ENCODE peak calls at places on chromosomes 3 and 15, in six cellular contexts. M, N, I, K, H and R are unnamed samples.

GRCh38 chr3:63450634-63451363 is 172.7 kb downstream of the SYNPR start:
- DNase-seq in M (no peak), N (no peak), I (no peak), K (no peak), H (no peak), R (no peak)

GRCh38 chr3:181623924-181624694 is 87.6 kb upstream of the SOX2 start:
- DNase-seq in M (no peak), N (no peak), I (no peak), K (peak; percentile 6), H (no peak), R (no peak)

GRCh38 chr3:27289769-27290413 is 79.3 kb downstream of the NEK10 start:
- DNase-seq in M (no peak), N (peak; percentile 3), I (no peak), K (no peak), H (no peak), R (no peak)

GRCh38 chr15:31040611-31041010 is 49.2 kb upstream of the MTMR10 start:
- DNase-seq in M (no peak), N (no peak), I (no peak), K (no peak), H (no peak), R (no peak)

GRCh38 chr3:197495999-197496745 is 59.6 kb downstream of the BDH1 start:
- DNase-seq in M (no peak), N (no peak), I (no peak), K (no peak), H (no peak), R (no peak)

GRCh38 chr3:14141144-14141543 is 16.3 kb downstream of the TMEM43 start:
- DNase-seq in M (no peak), N (no peak), I (no peak), K (no peak), H (no peak), R (no peak)

GRCh38 chr3:128491900-128492352 is 1.1 kb downstream of the GATA2 start:
- DNase-seq in M (no peak), N (peak; percentile 46), I (no peak), K (no peak), H (no peak), R (no peak)

GRCh38 chr3:186847437-186847836 is 4.9 kb downstream of the ADIPOQ start:
- DNase-seq in M (no peak), N (no peak), I (no peak), K (no peak), H (no peak), R (no peak)

GRCh38 chr15:32029409-32029861 is 880 bp upstream of the CHRNA7 start:
- DNase-seq in M (peak; percentile 71), N (peak; percentile 1), I (no peak), K (peak; percentile 70), H (peak; percentile 15), R (no peak)

GRCh38 chr15:79337591-79337990 is 26.7 kb downstream of the TMED3 start:
- DNase-seq in M (no peak), N (no peak), I (no peak), K (no peak), H (no peak), R (no peak)

GRCh38 chr15:101490922-101491738 is 1.6 kb upstream of the PCSK6 start:
- DNase-seq in M (no peak), N (no peak), I (no peak), K (no peak), H (no peak), R (no peak)

GRCh38 chr3:186280737-186281136 is 81.3 kb downstream of the DGKG start:
- DNase-seq in M (no peak), N (no peak), I (no peak), K (no peak), H (no peak), R (no peak)

GRCh38 chr3:177110308-177111254 is 86.7 kb downstream of the TBL1XR1 start:
- DNase-seq in M (no peak), N (no peak), I (no peak), K (no peak), H (no peak), R (no peak)

GRCh38 chr3:49607105-49607591 is 52.9 kb downstream of the BSN start:
- DNase-seq in M (no peak), N (no peak), I (no peak), K (no peak), H (no peak), R (no peak)

GRCh38 chr3:24480497-24480896 is 14.2 kb downstream of the THRB start:
- DNase-seq in M (no peak), N (no peak), I (no peak), K (no peak), H (no peak), R (no peak)

GRCh38 chr15:38563723-38564519 is 693 bp downstream of the RASGRP1 start:
- DNase-seq in M (peak; percentile 97), N (peak; percentile 75), I (peak; percentile 85), K (peak; percentile 77), H (peak; percentile 72), R (no peak)

GRCh38 chr3:140736863-140737460 is 59.1 kb downstream of the TRIM42 start:
- DNase-seq in M (no peak), N (peak; percentile 66), I (peak; percentile 26), K (peak; percentile 68), H (peak; percentile 67), R (no peak)

GRCh38 chr3:107142171-107142570 is 235.1 kb upstream of the CCDC54 start:
- DNase-seq in M (no peak), N (no peak), I (no peak), K (no peak), H (no peak), R (no peak)

GRCh38 chr3:71109977-71110285 is 473.6 kb downstream of the FOXP1 start:
- DNase-seq in M (no peak), N (no peak), I (no peak), K (no peak), H (no peak), R (no peak)

GRCh38 chr15:63519041-63519440 is 14.6 kb downstream of the USP3 start:
- DNase-seq in M (no peak), N (no peak), I (no peak), K (no peak), H (no peak), R (no peak)

GRCh38 chr3:194446172-194446571 is 40.6 kb downstream of the ATP13A3 start:
- DNase-seq in M (no peak), N (no peak), I (no peak), K (no peak), H (no peak), R (no peak)

GRCh38 chr15:60004019-60004845 is at the start of gene FOXB1:
- DNase-seq in M (no peak), N (no peak), I (peak; percentile 35), K (peak; percentile 72), H (no peak), R (no peak)

GRCh38 chr3:127791221-127791913 is 30.9 kb downstream of the MGLL start:
- DNase-seq in M (peak; percentile 63), N (peak; percentile 90), I (peak; percentile 84), K (peak; percentile 41), H (no peak), R (peak; percentile 59)

GRCh38 chr15:75655911-75656310 is 8.2 kb downstream of the SNX33 start:
- DNase-seq in M (no peak), N (no peak), I (no peak), K (no peak), H (no peak), R (no peak)

GRCh38 chr3:191499307-191500125 is 38.6 kb downstream of the PYDC2 start:
- DNase-seq in M (no peak), N (peak; percentile 3), I (no peak), K (peak; percentile 14), H (peak; percentile 49), R (no peak)
- TF ChIP-seq CTCF in M (no peak), N (no peak), I (no peak), K (no peak), H (no peak), R (no peak)

GRCh38 chr3:138289260-138289659 is 40.4 kb downstream of the NME9 start:
- DNase-seq in M (no peak), N (no peak), I (no peak), K (no peak), H (no peak), R (no peak)

GRCh38 chr3:138281561-138281960 is 48.1 kb downstream of the NME9 start:
- DNase-seq in M (no peak), N (no peak), I (no peak), K (no peak), H (no peak), R (no peak)

GRCh38 chr3:138284079-138284478 is 45.6 kb downstream of the NME9 start:
- DNase-seq in M (no peak), N (no peak), I (no peak), K (no peak), H (no peak), R (no peak)

GRCh38 chr3:138282836-138283235 is 46.8 kb downstream of the NME9 start:
- DNase-seq in M (no peak), N (no peak), I (no peak), K (no peak), H (no peak), R (no peak)

GRCh38 chr3:138284957-138285477 is 44.6 kb downstream of the NME9 start:
- DNase-seq in M (no peak), N (no peak), I (no peak), K (no peak), H (no peak), R (no peak)
- TF ChIP-seq CTCF in M (no peak), N (peak; percentile 4), I (no peak), K (peak; percentile 7), H (no peak), R (peak; percentile 24)

GRCh38 chr3:142857056-142857455 is 31.8 kb downstream of the PCOLCE2 start:
- DNase-seq in M (no peak), N (peak; percentile 17), I (no peak), K (peak; percentile 34), H (peak; percentile 51), R (no peak)
- TF ChIP-seq CTCF in M (no peak), N (no peak), I (no peak), K (no peak), H (no peak), R (no peak)

GRCh38 chr15:96463376-96463775 is 132.9 kb downstream of the NR2F2 start:
- DNase-seq in M (no peak), N (no peak), I (no peak), K (no peak), H (no peak), R (no peak)

GRCh38 chr15:96462768-96463167 is 132.3 kb downstream of the NR2F2 start:
- DNase-seq in M (no peak), N (peak; percentile 14), I (no peak), K (no peak), H (no peak), R (no peak)

GRCh38 chr15:96457852-96458251 is 127.4 kb downstream of the NR2F2 start:
- DNase-seq in M (no peak), N (no peak), I (no peak), K (no peak), H (no peak), R (no peak)

GRCh38 chr15:96460106-96460505 is 129.6 kb downstream of the NR2F2 start:
- DNase-seq in M (no peak), N (no peak), I (no peak), K (no peak), H (no peak), R (no peak)
- TF ChIP-seq CTCF in M (no peak), N (no peak), I (no peak), K (no peak), H (no peak), R (no peak)